ENCODE peak calls at places on chromosome 6, in seven cellular contexts. One of them, this sample, is unnamed.

GRCh38 chr6:155528982-155529453 is 73.4 kb upstream of the NOX3 start:
- DNase-seq in HTR-8/SVneo: peak
- DNase-seq in NCI-H1105: no peak
- DNase-seq in Caki2: peak
- DNase-seq in foreskin fibroblast: peak
- DNase-seq in HepG2: peak
- DNase-seq in activated T-helper 1 cell treated with anti-CD3 and anti-CD28 coated beads, Interleukin-12 subunit alpha, Interleukin-12 subunit beta, Interleukin-2, Interleukin-4 antibody, amounts not matched to agents 30 ng/mL and 10 ng/mL and 1 ng/mL, durations not matched to agents 14 hours and 24 hours and 36 hours: no peak
- DNase-seq in this sample: no peak

GRCh38 chr6:73743556-73743955 is 47.6 kb downstream of the CD109 start:
- DNase-seq in activated T-helper 1 cell treated with anti-CD3 and anti-CD28 coated beads, Interleukin-12 subunit alpha, Interleukin-12 subunit beta, Interleukin-2, Interleukin-4 antibody, amounts not matched to agents 30 ng/mL and 10 ng/mL and 1 ng/mL, durations not matched to agents 14 hours and 24 hours and 36 hours: no peak
- DNase-seq in foreskin fibroblast: no peak
- DNase-seq in HepG2: no peak
- DNase-seq in HTR-8/SVneo: no peak
- DNase-seq in NCI-H1105: no peak
- DNase-seq in Caki2: no peak
- DNase-seq in this sample: no peak

GRCh38 chr6:72691298-72691697 is 69.4 kb downstream of the KCNQ5 start:
- DNase-seq in activated T-helper 1 cell treated with anti-CD3 and anti-CD28 coated beads, Interleukin-12 subunit alpha, Interleukin-12 subunit beta, Interleukin-2, Interleukin-4 antibody, amounts not matched to agents 30 ng/mL and 10 ng/mL and 1 ng/mL, durations not matched to agents 14 hours and 24 hours and 36 hours: no peak
- DNase-seq in HepG2: no peak
- DNase-seq in Caki2: no peak
- DNase-seq in HTR-8/SVneo: no peak
- DNase-seq in NCI-H1105: no peak
- DNase-seq in foreskin fibroblast: no peak
- DNase-seq in this sample: no peak

GRCh38 chr6:79657238-79657637 is 26.1 kb downstream of the SH3BGRL2 start:
- DNase-seq in Caki2: no peak
- DNase-seq in activated T-helper 1 cell treated with anti-CD3 and anti-CD28 coated beads, Interleukin-12 subunit alpha, Interleukin-12 subunit beta, Interleukin-2, Interleukin-4 antibody, amounts not matched to agents 30 ng/mL and 10 ng/mL and 1 ng/mL, durations not matched to agents 14 hours and 24 hours and 36 hours: no peak
- DNase-seq in HTR-8/SVneo: no peak
- DNase-seq in HepG2: no peak
- DNase-seq in foreskin fibroblast: no peak
- DNase-seq in NCI-H1105: no peak
- DNase-seq in this sample: no peak

GRCh38 chr6:69915346-69915745 is 49.0 kb downstream of the COL19A1 start:
- DNase-seq in foreskin fibroblast: no peak
- DNase-seq in HTR-8/SVneo: no peak
- DNase-seq in HepG2: no peak
- DNase-seq in activated T-helper 1 cell treated with anti-CD3 and anti-CD28 coated beads, Interleukin-12 subunit alpha, Interleukin-12 subunit beta, Interleukin-2, Interleukin-4 antibody, amounts not matched to agents 30 ng/mL and 10 ng/mL and 1 ng/mL, durations not matched to agents 14 hours and 24 hours and 36 hours: no peak
- DNase-seq in NCI-H1105: peak
- DNase-seq in Caki2: no peak
- DNase-seq in this sample: no peak

GRCh38 chr6:75893058-75893775 is 144.2 kb downstream of the MYO6 start:
- DNase-seq in foreskin fibroblast: peak
- DNase-seq in HTR-8/SVneo: peak
- DNase-seq in HepG2: peak
- DNase-seq in activated T-helper 1 cell treated with anti-CD3 and anti-CD28 coated beads, Interleukin-12 subunit alpha, Interleukin-12 subunit beta, Interleukin-2, Interleukin-4 antibody, amounts not matched to agents 30 ng/mL and 10 ng/mL and 1 ng/mL, durations not matched to agents 14 hours and 24 hours and 36 hours: no peak
- DNase-seq in NCI-H1105: peak
- DNase-seq in Caki2: peak
- DNase-seq in this sample: peak

GRCh38 chr6:153525998-153526397 is 394.9 kb upstream of the RGS17 start:
- DNase-seq in foreskin fibroblast: no peak
- DNase-seq in activated T-helper 1 cell treated with anti-CD3 and anti-CD28 coated beads, Interleukin-12 subunit alpha, Interleukin-12 subunit beta, Interleukin-2, Interleukin-4 antibody, amounts not matched to agents 30 ng/mL and 10 ng/mL and 1 ng/mL, durations not matched to agents 14 hours and 24 hours and 36 hours: no peak
- DNase-seq in HepG2: no peak
- DNase-seq in NCI-H1105: no peak
- DNase-seq in Caki2: no peak
- DNase-seq in HTR-8/SVneo: no peak
- DNase-seq in this sample: no peak

GRCh38 chr6:7541175-7542064 is at the start of gene DSP:
- DNase-seq in activated T-helper 1 cell treated with anti-CD3 and anti-CD28 coated beads, Interleukin-12 subunit alpha, Interleukin-12 subunit beta, Interleukin-2, Interleukin-4 antibody, amounts not matched to agents 30 ng/mL and 10 ng/mL and 1 ng/mL, durations not matched to agents 14 hours and 24 hours and 36 hours: peak
- DNase-seq in HepG2: peak
- DNase-seq in foreskin fibroblast: no peak
- DNase-seq in NCI-H1105: peak
- DNase-seq in HTR-8/SVneo: peak
- DNase-seq in Caki2: peak
- DNase-seq in this sample: peak

GRCh38 chr6:12066297-12066696 is 54.2 kb downstream of the HIVEP1 start:
- DNase-seq in Caki2: no peak
- DNase-seq in NCI-H1105: no peak
- DNase-seq in foreskin fibroblast: no peak
- DNase-seq in HTR-8/SVneo: no peak
- DNase-seq in HepG2: no peak
- DNase-seq in activated T-helper 1 cell treated with anti-CD3 and anti-CD28 coated beads, Interleukin-12 subunit alpha, Interleukin-12 subunit beta, Interleukin-2, Interleukin-4 antibody, amounts not matched to agents 30 ng/mL and 10 ng/mL and 1 ng/mL, durations not matched to agents 14 hours and 24 hours and 36 hours: no peak
- DNase-seq in this sample: no peak

This sample was measured in NCI-H1048.